ENCODE peak calls at places on chromosomes 2 and 18, in six cellular contexts. W is endothelial cell, Q is HepG2, F is MM.1S, K is lung, H is Calu3. D is an unnamed sample.
A peak's percentile ranks its signal among the peaks of the same experiment; 100 is the strongest.

GRCh38 chr2:33859791-33860461 is 260.8 kb upstream of the FAM98A start:
- DNase-seq in Q (no peak), W (no peak), H (no peak), F (peak; percentile 49), K (no peak), D (no peak)

GRCh38 chr2:71727562-71727961 is 274.2 kb downstream of the DYSF start:
- DNase-seq in H (no peak), F (no peak), W (no peak), Q (no peak), K (no peak), D (no peak)

GRCh38 chr2:7574385-7574784 is 657.2 kb downstream of the RNF144A start:
- DNase-seq in H (no peak), F (no peak), W (no peak), Q (no peak), K (no peak), D (no peak)

GRCh38 chr2:28377984-28378678 is 14.5 kb upstream of the FOSL2 start:
- DNase-seq in K (peak; percentile 52), F (no peak), Q (no peak), H (peak; percentile 60), W (no peak), D (no peak)

GRCh38 chr2:236612737-236613136 is 43.1 kb downstream of the ACKR3 start:
- DNase-seq in F (no peak), K (no peak), W (no peak), Q (no peak), H (no peak), D (no peak)

GRCh38 chr2:62340981-62341624 is 145.2 kb downstream of the B3GNT2 start:
- DNase-seq in K (no peak), F (no peak), Q (no peak), W (no peak), H (no peak), D (no peak)

GRCh38 chr2:164599954-164600589 is 21.2 kb downstream of the GRB14 start:
- DNase-seq in F (peak; percentile 83), H (peak; percentile 71), W (peak; percentile 73), K (peak; percentile 46), Q (peak; percentile 88), D (no peak)

GRCh38 chr2:73972846-73973245 is 11.9 kb upstream of the TET3 start:
- DNase-seq in Q (no peak), W (no peak), H (no peak), F (no peak), K (no peak), D (no peak)

GRCh38 chr2:217990389-217990788 is 12.4 kb downstream of the TNS1 start:
- DNase-seq in W (no peak), H (no peak), K (no peak), Q (no peak), F (no peak), D (no peak)
- TF ChIP-seq CTCF in W (no peak), H (no peak), K (no peak), Q (no peak), F (no peak), D (no peak)

DNA sequence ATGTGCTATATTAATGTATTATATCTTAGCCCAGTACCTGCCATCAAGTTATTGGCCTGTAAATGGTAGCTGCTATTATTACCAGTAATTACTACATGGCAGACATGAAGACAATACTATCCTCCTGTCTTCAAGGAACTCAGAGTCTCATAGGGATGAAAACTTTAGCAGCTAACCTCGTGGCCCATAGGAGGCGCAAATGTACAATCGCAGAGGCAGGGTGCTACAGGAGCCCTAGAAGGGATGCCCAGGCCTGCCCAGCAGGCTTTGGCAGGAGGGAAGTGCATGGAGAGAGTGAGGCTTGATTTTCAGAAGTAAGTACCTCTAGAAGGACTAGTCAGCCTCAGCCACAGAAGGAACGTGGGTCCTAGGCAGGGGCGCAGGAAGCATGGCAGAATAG is 44.7 kb upstream of the KIDINS220 start:
- DNase-seq in H (peak; percentile 32), K (no peak), F (no peak), W (peak; percentile 64), Q (peak; percentile 43), D (no peak)
- TF ChIP-seq CTCF in H (no peak), K (no peak), F (peak; percentile 17), W (peak; percentile 50), Q (peak; percentile 80), D (no peak)

DNA sequence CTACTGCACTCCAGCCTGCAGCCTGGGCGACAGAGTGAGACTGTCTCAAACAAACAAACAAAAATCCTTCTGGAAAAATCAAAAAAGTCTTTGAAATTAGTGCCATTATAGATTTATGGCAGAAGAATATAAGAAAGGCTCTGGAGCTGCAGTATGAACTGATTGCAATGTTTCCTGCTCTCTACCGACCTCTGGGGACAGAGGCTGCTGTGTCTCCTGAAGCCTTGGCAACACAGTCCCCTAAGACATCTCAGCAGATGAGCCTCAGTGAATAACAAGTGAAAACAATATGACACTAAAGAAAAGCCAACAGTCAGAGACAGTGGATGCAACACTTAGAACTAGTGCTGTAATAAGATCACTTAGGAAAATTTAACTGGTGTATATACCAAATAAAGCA is 494.9 kb upstream of the LRATD1 start:
- DNase-seq in Q (no peak), F (no peak), H (no peak), W (no peak), K (no peak), D (no peak)
- TF ChIP-seq CTCF in Q (no peak), F (no peak), H (no peak), W (no peak), K (no peak), D (no peak)

DNA sequence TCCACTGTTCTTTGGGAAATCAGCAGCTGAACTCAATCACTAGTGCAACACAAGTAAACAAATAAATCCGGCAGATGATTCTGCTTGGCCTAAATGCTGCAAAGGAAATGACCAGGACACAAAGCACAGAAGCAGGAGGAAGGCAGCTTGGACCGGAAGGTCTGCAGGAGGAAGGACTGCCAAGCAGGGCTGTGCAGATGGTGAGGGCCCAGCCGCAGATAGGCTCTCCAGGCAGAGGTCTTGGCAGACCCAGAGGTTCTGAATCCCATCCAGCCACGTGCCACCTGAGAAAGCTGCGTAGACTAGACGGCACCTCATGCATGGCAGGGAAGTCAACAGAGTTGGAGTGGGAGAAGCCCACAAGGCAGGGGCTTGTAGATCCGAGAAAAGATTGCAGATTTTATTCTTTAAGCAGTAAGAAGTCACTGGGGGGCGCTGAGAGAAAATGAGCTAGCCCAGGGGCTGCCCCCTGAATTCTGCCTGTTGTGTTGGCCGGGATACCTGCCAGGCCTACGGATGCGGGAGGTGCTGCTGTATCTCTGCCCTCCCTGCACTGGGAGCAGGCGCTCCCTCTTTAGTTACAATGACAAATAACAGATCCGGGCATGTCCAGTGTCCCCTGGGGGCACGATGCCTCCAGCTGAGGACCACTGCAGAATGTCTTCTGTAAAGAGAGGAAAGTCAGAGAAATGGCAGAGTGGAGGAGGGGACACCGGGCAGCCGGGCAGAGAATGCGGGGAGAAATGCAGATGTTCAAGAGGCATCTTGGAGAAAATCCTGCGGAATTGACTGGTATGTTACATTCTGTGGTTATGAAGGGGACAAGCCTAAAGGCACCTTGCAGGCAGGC is 153.5 kb downstream of the PXDN start:
- DNase-seq in K (no peak), F (no peak), W (no peak), H (no peak), Q (no peak), D (peak; percentile 60)
- TF ChIP-seq CTCF in K (no peak), F (no peak), W (no peak), H (no peak), Q (no peak), D (peak; percentile 6)

DNA sequence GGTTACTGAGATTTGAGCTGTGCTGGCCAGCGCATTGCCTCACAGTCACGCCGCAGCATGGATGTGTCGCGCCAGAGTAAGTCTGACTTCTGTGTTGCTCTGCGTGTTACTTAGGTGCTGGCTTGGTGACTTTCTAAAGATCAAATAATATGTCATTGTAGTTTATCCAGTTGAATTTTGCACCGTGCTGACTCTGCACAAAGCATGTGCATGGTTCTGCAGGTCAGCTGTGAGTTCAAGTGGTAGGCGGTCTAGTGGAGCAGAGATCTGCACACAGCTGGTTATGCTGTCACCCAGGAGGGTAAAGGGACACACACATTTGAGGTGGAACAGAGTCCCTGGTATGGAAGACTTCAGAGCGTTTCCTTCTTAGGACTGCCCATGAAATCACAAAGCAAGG is 105.1 kb downstream of the CEP192 start:
- DNase-seq in H (no peak), W (no peak), F (no peak), K (no peak), Q (no peak), D (no peak)
- TF ChIP-seq CTCF in H (no peak), W (no peak), F (no peak), K (no peak), Q (no peak), D (no peak)

GRCh38 chr2:172467382-172467781 is 40.0 kb downstream of the ITGA6 start:
- DNase-seq in K (no peak), H (no peak), W (no peak), F (no peak), Q (no peak), D (no peak)
- TF ChIP-seq CTCF in K (no peak), H (no peak), W (no peak), F (peak; percentile 19), Q (peak; percentile 64), D (no peak)

DNA sequence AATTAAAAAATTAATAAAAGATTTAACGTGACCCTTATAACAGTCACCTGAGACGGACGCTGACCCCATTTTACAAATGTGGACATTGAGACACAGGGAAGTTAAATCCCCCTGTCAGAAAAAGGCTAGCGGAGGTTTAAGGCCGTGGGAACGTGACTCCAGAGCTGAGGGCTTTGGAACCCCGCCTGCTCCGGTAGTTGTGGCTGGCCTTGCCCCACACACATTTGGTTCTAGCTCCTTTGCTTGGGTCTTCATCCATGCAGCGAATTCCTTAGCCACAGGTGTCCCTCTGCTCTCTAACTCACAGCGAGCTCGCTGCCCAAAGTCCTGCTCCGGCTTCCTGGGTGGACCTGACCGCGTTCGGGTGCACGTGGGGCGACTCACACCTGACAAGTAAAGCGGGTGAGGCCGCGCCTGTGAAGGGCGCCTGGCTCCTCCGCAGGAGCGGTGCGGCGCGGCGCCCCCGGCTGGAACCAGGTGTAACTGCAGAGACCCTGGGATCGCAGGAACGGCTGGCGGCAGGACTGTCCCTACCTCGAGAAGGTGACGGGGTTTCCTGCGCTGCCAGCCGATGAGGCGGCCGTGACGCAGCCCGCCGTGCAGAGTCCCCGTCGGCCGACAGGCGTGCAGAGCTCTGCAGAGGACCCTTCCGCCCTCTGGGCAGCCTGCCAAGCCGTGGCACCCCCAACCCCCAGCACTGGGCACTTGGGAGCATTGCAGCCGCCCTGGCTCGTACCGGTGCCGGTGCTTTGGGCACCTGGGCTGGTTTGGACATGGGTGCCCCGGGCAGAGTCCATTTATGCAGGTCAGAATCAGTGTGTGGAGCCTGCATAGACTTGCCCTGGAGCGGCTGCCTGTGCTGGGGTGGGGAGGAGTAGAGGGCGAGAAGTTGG is 2.4 kb upstream of the PROC start:
- DNase-seq in W (peak; percentile 77), K (peak; percentile 76), F (peak; percentile 38), H (peak; percentile 91), Q (no peak), D (peak; percentile 79)
- TF ChIP-seq CTCF in W (peak; percentile 73), K (peak; percentile 25), F (peak; percentile 59), H (peak; percentile 86), Q (peak; percentile 65), D (peak; percentile 62)

GRCh38 chr18:13018379-13018778 is 27.2 kb downstream of the CEP192 start:
- DNase-seq in Q (no peak), H (no peak), F (no peak), K (no peak), W (no peak), D (no peak)

GRCh38 chr18:13025233-13025632 is 34.1 kb downstream of the CEP192 start:
- DNase-seq in Q (no peak), H (no peak), W (no peak), K (no peak), F (no peak), D (no peak)

GRCh38 chr18:13026583-13027270 is 35.6 kb downstream of the CEP192 start:
- DNase-seq in H (no peak), W (no peak), Q (no peak), F (no peak), K (no peak), D (no peak)

GRCh38 chr18:13019301-13019700 is 28.1 kb downstream of the CEP192 start:
- DNase-seq in F (no peak), Q (no peak), W (no peak), H (no peak), K (no peak), D (no peak)

GRCh38 chr18:13022644-13023043 is 31.5 kb downstream of the CEP192 start:
- DNase-seq in K (no peak), H (no peak), Q (no peak), F (no peak), W (no peak), D (no peak)
- TF ChIP-seq CTCF in K (no peak), H (no peak), Q (no peak), F (no peak), W (no peak), D (no peak)